ENCODE peak calls at places on chromosomes 11 and 22, in five cellular contexts. O is AG10803; W is mesenchymal stem cell; Q is psoas muscle; R is naive thymus-derived CD4-positive, alpha-beta T cell. F is an unnamed sample.

GRCh38 chr11:1574256-1575242 is 2.5 kb upstream of the DUSP8 start:
- DNase-seq in O (peak), W (peak), Q (no peak), R (peak), F (peak)

GRCh38 chr11:33941637-33942160 is 49.8 kb upstream of the LMO2 start:
- DNase-seq in O (peak), W (peak), Q (no peak), R (no peak), F (peak)

GRCh38 chr11:10856689-10857603 is 907 bp downstream of the ZBED5 start:
- DNase-seq in O (peak), W (peak), Q (peak), R (no peak), F (peak)

GRCh38 chr11:6201486-6201885 is 2.5 kb downstream of the OR52W1 start:
- DNase-seq in O (peak), W (peak), Q (no peak), R (no peak), F (no peak)

GRCh38 chr22:45460288-45461109 is 42.2 kb upstream of the FBLN1 start:
- DNase-seq in O (peak), W (peak), Q (peak), R (no peak), F (no peak)

GRCh38 chr11:39177678-39178077 is 2281.8 kb downstream of the LRRC4C start:
- DNase-seq in O (no peak), W (no peak), Q (no peak), R (no peak), F (no peak)

GRCh38 chr11:68037481-68038225 is 1.2 kb upstream of the TCIRG1 start:
- DNase-seq in O (no peak), W (no peak), Q (no peak), R (no peak), F (no peak)

GRCh38 chr11:60378359-60378758 is at the start of gene MS4A7:
- DNase-seq in O (no peak), W (no peak), Q (peak), R (no peak), F (no peak)

GRCh38 chr11:75673977-75674582 is 5.2 kb upstream of the MAP6 start:
- DNase-seq in O (peak), W (peak), Q (no peak), R (no peak), F (no peak)

GRCh38 chr22:25972397-25972796 is 196.9 kb upstream of the SEZ6L start:
- DNase-seq in O (no peak), W (no peak), Q (no peak), R (no peak), F (no peak)

GRCh38 chr11:62343822-62344609 is 6.8 kb downstream of the ASRGL1 start:
- DNase-seq in O (no peak), W (no peak), Q (no peak), R (no peak), F (no peak)

GRCh38 chr22:27534720-27535125 is 266.8 kb downstream of the MN1 start:
- DNase-seq in O (peak), W (peak), Q (no peak), R (no peak), F (no peak)

GRCh38 chr11:7143908-7144307 is 55.1 kb downstream of the RBMXL2 start:
- DNase-seq in O (peak), W (peak), Q (no peak), R (no peak), F (no peak)

GRCh38 chr11:118705111-118705741 is 25.8 kb upstream of the TREH start:
- DNase-seq in O (no peak), W (no peak), Q (peak), R (peak), F (no peak)

GRCh38 chr11:42951266-42951665 is 360.5 kb upstream of the API5 start:
- DNase-seq in O (no peak), W (no peak), Q (no peak), R (no peak), F (no peak)

GRCh38 chr11:69650832-69651344 is 9.9 kb downstream of the CCND1 start:
- DNase-seq in O (no peak), W (no peak), Q (peak), R (no peak), F (no peak)

GRCh38 chr22:41799486-41800347 is 762 bp upstream of the CCDC134 start:
- DNase-seq in O (peak), W (no peak), Q (peak), R (no peak), F (no peak)

GRCh38 chr22:41682033-41682807 is 6.4 kb downstream of the SNU13 start:
- DNase-seq in O (peak), W (peak), Q (peak), R (peak), F (peak)

GRCh38 chr11:107468596-107468995 is 11.0 kb upstream of the CWF19L2 start:
- DNase-seq in O (peak), W (peak), Q (no peak), R (no peak), F (no peak)

GRCh38 chr11:117835576-117835975 is 11.0 kb upstream of the FXYD2 start:
- DNase-seq in O (no peak), W (no peak), Q (no peak), R (no peak), F (no peak)

GRCh38 chr22:48566741-48567140 is 1260.9 kb downstream of the BRD1 start:
- DNase-seq in O (peak), W (no peak), Q (no peak), R (no peak), F (peak)

GRCh38 chr11:73308003-73308962 is at the start of gene ARHGEF17:
- DNase-seq in O (peak), W (peak), Q (peak), R (peak), F (peak)

GRCh38 chr22:32202539-32203180 is 2.2 kb downstream of the RFPL2 start:
- DNase-seq in O (peak), W (peak), Q (no peak), R (no peak), F (peak)

GRCh38 chr11:12812849-12813248 is 138.6 kb downstream of the TEAD1 start:
- DNase-seq in O (no peak), W (no peak), Q (no peak), R (no peak), F (no peak)

GRCh38 chr11:118148240-118148639 is 4.4 kb downstream of the SCN4B start:
- DNase-seq in O (no peak), W (no peak), Q (no peak), R (no peak), F (no peak)

GRCh38 chr11:45847908-45848316 is 637 bp downstream of the CRY2 start:
- DNase-seq in O (peak), W (peak), Q (peak), R (peak), F (peak)

GRCh38 chr11:71286701-71287643 is 34.6 kb upstream of the SHANK2 start:
- DNase-seq in O (peak), W (peak), Q (no peak), R (no peak), F (no peak)

GRCh38 chr11:44446341-44446712 is 119.1 kb upstream of the CD82 start:
- DNase-seq in O (no peak), W (no peak), Q (no peak), R (no peak), F (no peak)

GRCh38 chr22:49380095-49380827 is 447.4 kb downstream of the BRD1 start:
- DNase-seq in O (no peak), W (no peak), Q (no peak), R (no peak), F (no peak)

F was measured in COLO829.